ENCODE peak calls at places on chromosome 2, in six cellular contexts. One of them, this sample, is unnamed.

GRCh38 chr2:217919781-217920351 is 82.9 kb downstream of the TNS1 start:
- DNase-seq in brain microvascular endothelial cell: peak; percentile 43
- DNase-seq in heart left ventricle: peak; percentile 54
- DNase-seq in cardiac muscle cell: peak; percentile 80
- DNase-seq in OCI-LY7: no peak
- DNase-seq in bronchial epithelial cell: no peak
- DNase-seq in this sample: peak; percentile 81

GRCh38 chr2:143251680-143252079 is 122.5 kb downstream of the ARHGAP15 start:
- DNase-seq in brain microvascular endothelial cell: no peak
- DNase-seq in heart left ventricle: no peak
- DNase-seq in cardiac muscle cell: no peak
- DNase-seq in OCI-LY7: no peak
- DNase-seq in bronchial epithelial cell: no peak
- DNase-seq in this sample: no peak

GRCh38 chr2:80020061-80020460 is 284.5 kb downstream of the LRRTM1 start:
- DNase-seq in brain microvascular endothelial cell: no peak
- DNase-seq in heart left ventricle: no peak
- DNase-seq in cardiac muscle cell: no peak
- DNase-seq in OCI-LY7: no peak
- DNase-seq in bronchial epithelial cell: no peak
- DNase-seq in this sample: no peak

GRCh38 chr2:79887747-79888374 is 375.0 kb downstream of the CTNNA2 start:
- DNase-seq in brain microvascular endothelial cell: peak; percentile 48
- DNase-seq in heart left ventricle: peak; percentile 8
- DNase-seq in cardiac muscle cell: peak; percentile 71
- DNase-seq in OCI-LY7: peak; percentile 57
- DNase-seq in bronchial epithelial cell: peak; percentile 58
- DNase-seq in this sample: peak; percentile 59

GRCh38 chr2:224217962-224218347 is 178.9 kb upstream of the SERPINE2 start:
- DNase-seq in brain microvascular endothelial cell: peak; percentile 87
- DNase-seq in heart left ventricle: peak; percentile 23
- DNase-seq in cardiac muscle cell: peak; percentile 81
- DNase-seq in OCI-LY7: no peak
- DNase-seq in bronchial epithelial cell: peak; percentile 36
- DNase-seq in this sample: peak; percentile 51

GRCh38 chr2:239855863-239856587 is 169.1 kb downstream of the NDUFA10 start:
- DNase-seq in brain microvascular endothelial cell: no peak
- DNase-seq in heart left ventricle: no peak
- DNase-seq in cardiac muscle cell: no peak
- DNase-seq in OCI-LY7: no peak
- DNase-seq in bronchial epithelial cell: no peak
- DNase-seq in this sample: no peak

GRCh38 chr2:233501198-233502076 is 65.1 kb downstream of the USP40 start:
- DNase-seq in brain microvascular endothelial cell: peak; percentile 67
- DNase-seq in heart left ventricle: no peak
- DNase-seq in cardiac muscle cell: peak; percentile 35
- DNase-seq in OCI-LY7: no peak
- DNase-seq in bronchial epithelial cell: peak; percentile 31
- DNase-seq in this sample: peak; percentile 3

GRCh38 chr2:162127422-162127821 is 24.6 kb downstream of the GCG start:
- DNase-seq in brain microvascular endothelial cell: no peak
- DNase-seq in heart left ventricle: no peak
- DNase-seq in cardiac muscle cell: no peak
- DNase-seq in OCI-LY7: no peak
- DNase-seq in bronchial epithelial cell: no peak
- DNase-seq in this sample: no peak

GRCh38 chr2:105324732-105325131 is 4.8 kb downstream of the TGFBRAP1 start:
- DNase-seq in brain microvascular endothelial cell: peak; percentile 82
- DNase-seq in heart left ventricle: no peak
- DNase-seq in cardiac muscle cell: peak; percentile 87
- DNase-seq in OCI-LY7: no peak
- DNase-seq in bronchial epithelial cell: peak; percentile 79
- DNase-seq in this sample: peak; percentile 86

GRCh38 chr2:140063356-140063755 is 1283.2 kb upstream of the NXPH2 start:
- DNase-seq in brain microvascular endothelial cell: no peak
- DNase-seq in heart left ventricle: no peak
- DNase-seq in cardiac muscle cell: no peak
- DNase-seq in OCI-LY7: no peak
- DNase-seq in bronchial epithelial cell: no peak
- DNase-seq in this sample: no peak

GRCh38 chr2:63122921-63123320 is 72.3 kb downstream of the OTX1 start:
- DNase-seq in brain microvascular endothelial cell: no peak
- DNase-seq in heart left ventricle: no peak
- DNase-seq in cardiac muscle cell: no peak
- DNase-seq in OCI-LY7: no peak
- DNase-seq in bronchial epithelial cell: peak; percentile 53
- DNase-seq in this sample: no peak

GRCh38 chr2:214233164-214233563 is 177.7 kb upstream of the VWC2L start:
- DNase-seq in brain microvascular endothelial cell: no peak
- DNase-seq in heart left ventricle: no peak
- DNase-seq in cardiac muscle cell: no peak
- DNase-seq in OCI-LY7: no peak
- DNase-seq in bronchial epithelial cell: no peak
- DNase-seq in this sample: no peak

GRCh38 chr2:214232266-214232665 is 178.6 kb upstream of the VWC2L start:
- DNase-seq in brain microvascular endothelial cell: no peak
- DNase-seq in heart left ventricle: no peak
- DNase-seq in cardiac muscle cell: no peak
- DNase-seq in OCI-LY7: no peak
- DNase-seq in bronchial epithelial cell: peak; percentile 10
- DNase-seq in this sample: peak; percentile 16
- TF ChIP-seq CTCF in brain microvascular endothelial cell: no peak
- TF ChIP-seq CTCF in heart left ventricle: no peak
- TF ChIP-seq CTCF in cardiac muscle cell: no peak
- TF ChIP-seq CTCF in OCI-LY7: no peak
- TF ChIP-seq CTCF in bronchial epithelial cell: no peak
- TF ChIP-seq CTCF in this sample: no peak

GRCh38 chr2:61176755-61177726 is 15.1 kb downstream of the C2orf74 start:
- DNase-seq in brain microvascular endothelial cell: peak; percentile 84
- DNase-seq in heart left ventricle: peak; percentile 96
- DNase-seq in cardiac muscle cell: peak; percentile 97
- DNase-seq in OCI-LY7: peak; percentile 93
- DNase-seq in bronchial epithelial cell: peak; percentile 71
- DNase-seq in this sample: peak; percentile 93
- TF ChIP-seq CTCF in brain microvascular endothelial cell: no peak
- TF ChIP-seq CTCF in heart left ventricle: no peak
- TF ChIP-seq CTCF in cardiac muscle cell: no peak
- TF ChIP-seq CTCF in OCI-LY7: peak; percentile 24
- TF ChIP-seq CTCF in bronchial epithelial cell: no peak
- TF ChIP-seq CTCF in this sample: no peak

DNA sequence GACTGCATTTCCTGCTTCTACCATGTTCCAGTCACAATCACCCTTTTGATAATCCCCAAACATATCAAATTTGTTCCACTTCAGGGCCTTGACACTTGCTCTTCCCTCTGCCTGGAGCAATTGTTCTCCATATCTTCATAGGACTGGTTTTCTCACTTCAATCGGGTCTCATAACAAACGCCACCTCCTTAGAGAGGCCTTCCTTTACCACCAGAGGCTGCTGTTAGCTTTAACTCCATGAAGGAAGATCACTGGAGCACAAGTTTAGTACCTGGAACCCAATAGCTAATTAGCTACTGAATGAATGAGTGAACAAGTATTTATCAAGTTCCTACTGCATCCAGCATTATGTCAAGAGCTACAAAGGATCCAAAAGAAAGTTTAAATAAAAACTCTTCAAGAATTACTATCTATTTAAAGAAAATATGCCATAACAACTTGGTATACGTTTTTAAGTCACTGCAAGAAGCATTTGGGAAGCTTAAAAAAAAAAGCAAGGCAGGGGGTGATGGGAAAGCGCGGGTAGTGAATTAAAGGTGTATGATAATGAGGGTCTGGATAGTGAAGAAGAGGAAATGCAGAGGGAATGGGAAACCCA is 58.8 kb downstream of the BAZ2B start:
- DNase-seq in brain microvascular endothelial cell: no peak
- DNase-seq in heart left ventricle: no peak
- DNase-seq in cardiac muscle cell: peak; percentile 41
- DNase-seq in OCI-LY7: peak; percentile 6
- DNase-seq in bronchial epithelial cell: peak; percentile 48
- DNase-seq in this sample: peak; percentile 8
- TF ChIP-seq CTCF in brain microvascular endothelial cell: peak; percentile 58
- TF ChIP-seq CTCF in heart left ventricle: no peak
- TF ChIP-seq CTCF in cardiac muscle cell: peak; percentile 45
- TF ChIP-seq CTCF in OCI-LY7: peak; percentile 40
- TF ChIP-seq CTCF in bronchial epithelial cell: peak; percentile 57
- TF ChIP-seq CTCF in this sample: peak; percentile 47

DNA sequence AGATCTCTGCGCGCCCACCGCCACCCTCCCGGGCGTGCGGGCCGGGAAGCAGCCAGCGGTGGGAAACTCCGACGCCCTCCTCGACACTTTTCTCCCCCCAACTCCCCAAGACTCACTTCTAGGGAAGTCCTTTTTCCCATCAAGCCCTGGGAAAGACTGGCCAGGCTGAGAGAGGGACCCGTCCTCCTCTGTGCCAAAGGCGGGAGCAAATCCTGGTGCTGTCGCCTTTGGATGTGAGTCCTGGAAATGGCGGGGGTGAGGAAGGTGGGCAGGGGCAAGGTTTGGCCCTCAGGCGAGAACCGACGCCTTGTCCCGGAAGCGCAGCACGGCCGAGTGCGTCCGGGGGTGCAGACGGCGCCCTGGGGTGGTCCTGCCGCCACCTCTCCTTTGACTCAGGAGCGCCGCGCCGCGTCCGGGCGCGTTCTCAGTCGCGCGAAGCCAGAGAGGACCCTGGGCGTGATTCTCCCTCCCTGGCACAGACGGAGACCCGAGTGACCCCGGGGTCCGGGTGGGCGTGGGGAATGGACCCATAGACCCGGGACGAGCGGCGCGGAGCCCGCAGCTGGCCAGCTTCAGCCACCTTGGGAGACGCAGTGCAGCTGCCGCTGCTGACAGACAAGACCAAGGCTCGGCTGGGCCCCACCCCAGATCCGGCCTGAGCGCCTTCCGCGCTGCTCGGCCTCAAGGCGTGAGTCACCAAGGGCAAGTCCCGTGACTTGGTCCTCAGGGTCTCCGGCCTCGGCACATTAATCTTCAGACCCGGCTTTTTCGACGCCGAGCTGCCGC is 3.5 kb upstream of the LBX2 start:
- DNase-seq in brain microvascular endothelial cell: peak; percentile 74
- DNase-seq in heart left ventricle: peak; percentile 85
- DNase-seq in cardiac muscle cell: peak; percentile 93
- DNase-seq in OCI-LY7: no peak
- DNase-seq in bronchial epithelial cell: peak; percentile 64
- DNase-seq in this sample: peak; percentile 83
- TF ChIP-seq CTCF in brain microvascular endothelial cell: peak; percentile 51
- TF ChIP-seq CTCF in heart left ventricle: no peak
- TF ChIP-seq CTCF in cardiac muscle cell: peak; percentile 52
- TF ChIP-seq CTCF in OCI-LY7: peak; percentile 41
- TF ChIP-seq CTCF in bronchial epithelial cell: peak; percentile 47
- TF ChIP-seq CTCF in this sample: peak; percentile 35

GRCh38 chr2:186644791-186645190 is 49.1 kb upstream of the FAM171B start:
- DNase-seq in brain microvascular endothelial cell: no peak
- DNase-seq in heart left ventricle: no peak
- DNase-seq in cardiac muscle cell: no peak
- DNase-seq in OCI-LY7: no peak
- DNase-seq in bronchial epithelial cell: peak; percentile 77
- DNase-seq in this sample: no peak

GRCh38 chr2:186639939-186640338 is 50.1 kb downstream of the ITGAV start:
- DNase-seq in brain microvascular endothelial cell: no peak
- DNase-seq in heart left ventricle: no peak
- DNase-seq in cardiac muscle cell: no peak
- DNase-seq in OCI-LY7: no peak
- DNase-seq in bronchial epithelial cell: no peak
- DNase-seq in this sample: no peak

GRCh38 chr2:186645999-186646398 is 47.9 kb upstream of the FAM171B start:
- DNase-seq in brain microvascular endothelial cell: no peak
- DNase-seq in heart left ventricle: no peak
- DNase-seq in cardiac muscle cell: no peak
- DNase-seq in OCI-LY7: no peak
- DNase-seq in bronchial epithelial cell: no peak
- DNase-seq in this sample: no peak

GRCh38 chr2:186641132-186641806 is 51.4 kb downstream of the ITGAV start:
- DNase-seq in brain microvascular endothelial cell: no peak
- DNase-seq in heart left ventricle: no peak
- DNase-seq in cardiac muscle cell: no peak
- DNase-seq in OCI-LY7: no peak
- DNase-seq in bronchial epithelial cell: no peak
- DNase-seq in this sample: no peak

GRCh38 chr2:186641807-186642321 is 52.0 kb upstream of the FAM171B start:
- DNase-seq in brain microvascular endothelial cell: peak; percentile 59
- DNase-seq in heart left ventricle: peak; percentile 29
- DNase-seq in cardiac muscle cell: peak; percentile 83
- DNase-seq in OCI-LY7: peak; percentile 53
- DNase-seq in bronchial epithelial cell: peak; percentile 85
- DNase-seq in this sample: peak; percentile 77
- TF ChIP-seq CTCF in brain microvascular endothelial cell: peak; percentile 81
- TF ChIP-seq CTCF in heart left ventricle: peak; percentile 61
- TF ChIP-seq CTCF in cardiac muscle cell: peak; percentile 75
- TF ChIP-seq CTCF in OCI-LY7: peak; percentile 84
- TF ChIP-seq CTCF in bronchial epithelial cell: peak; percentile 68
- TF ChIP-seq CTCF in this sample: peak; percentile 90

DNA sequence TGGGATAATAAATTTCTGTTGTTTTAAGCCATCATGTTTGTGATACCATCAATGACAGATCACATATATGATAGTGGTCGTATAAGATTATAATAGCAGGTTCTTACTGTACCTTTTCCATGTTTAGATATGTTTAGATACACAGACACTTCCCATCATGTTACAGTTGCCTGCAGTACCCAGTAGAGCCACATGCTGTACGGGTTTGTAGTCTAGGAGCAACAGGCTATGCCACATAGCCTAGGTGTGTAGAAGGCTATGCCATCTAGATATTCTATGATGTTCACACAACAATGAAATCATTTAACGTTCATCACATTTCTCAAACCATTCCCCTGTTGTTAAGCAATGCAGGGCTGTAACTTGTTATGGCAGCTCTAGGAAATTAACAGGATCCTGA is 132.9 kb upstream of the SH3BP4 start:
- DNase-seq in brain microvascular endothelial cell: no peak
- DNase-seq in heart left ventricle: no peak
- DNase-seq in cardiac muscle cell: no peak
- DNase-seq in OCI-LY7: no peak
- DNase-seq in bronchial epithelial cell: no peak
- DNase-seq in this sample: no peak
- TF ChIP-seq CTCF in brain microvascular endothelial cell: peak; percentile 50
- TF ChIP-seq CTCF in heart left ventricle: peak; percentile 41
- TF ChIP-seq CTCF in cardiac muscle cell: no peak
- TF ChIP-seq CTCF in OCI-LY7: no peak
- TF ChIP-seq CTCF in bronchial epithelial cell: peak; percentile 13
- TF ChIP-seq CTCF in this sample: peak; percentile 12